ENCODE peak calls at places on chromosomes 6 and 20, in ten cellular contexts. W, B, P, L, Z, G, A, O, H and M are unnamed samples.
A peak's percentile ranks its signal among the peaks of the same experiment; 100 is the strongest.

GRCh38 chr6:121274896-121275295 is 59.4 kb downstream of the TBC1D32 start:
- DNase-seq in W (no peak), B (no peak), P (no peak), L (no peak), Z (no peak), G (no peak), A (no peak), O (no peak), H (no peak), M (no peak)

GRCh38 chr6:46279874-46280273 is 109.1 kb upstream of the ENPP5 start:
- DNase-seq in W (peak; percentile 28), B (no peak), P (no peak), L (no peak), Z (no peak), G (no peak), A (no peak), O (no peak), H (no peak), M (peak; percentile 76)

GRCh38 chr6:167553716-167554115 is 228.8 kb downstream of the TTLL2 start:
- DNase-seq in W (no peak), B (peak; percentile 62), P (no peak), L (no peak), Z (no peak), G (no peak), A (no peak), O (no peak), H (no peak), M (no peak)

GRCh38 chr6:156776470-156776840 is 723 bp upstream of the ARID1B start:
- DNase-seq in W (no peak), B (no peak), P (no peak), L (peak; percentile 40), Z (no peak), G (peak; percentile 28), A (no peak), O (no peak), H (peak; percentile 27), M (peak; percentile 71)

GRCh38 chr6:52538921-52539354 is 37.9 kb downstream of the TRAM2 start:
- DNase-seq in W (peak; percentile 51), B (no peak), P (no peak), L (no peak), Z (no peak), G (no peak), A (no peak), O (no peak), H (no peak), M (peak; percentile 86)

GRCh38 chr20:40314278-40314677 is 374.8 kb downstream of the MAFB start:
- DNase-seq in W (no peak), B (no peak), P (no peak), L (no peak), Z (no peak), G (no peak), A (no peak), O (no peak), H (no peak), M (no peak)

GRCh38 chr6:73109659-73110058 is 115.6 kb downstream of the KHDC1L start:
- DNase-seq in W (no peak), B (no peak), P (no peak), L (peak; percentile 21), Z (no peak), G (no peak), A (no peak), O (no peak), H (no peak), M (peak; percentile 7)

GRCh38 chr6:33732819-33733218 is 13.9 kb downstream of the IP6K3 start:
- DNase-seq in W (peak; percentile 30), B (no peak), P (no peak), L (no peak), Z (no peak), G (no peak), A (no peak), O (no peak), H (no peak), M (peak; percentile 65)

GRCh38 chr6:16681260-16681873 is 79.9 kb downstream of the ATXN1 start:
- DNase-seq in W (peak; percentile 79), B (no peak), P (no peak), L (no peak), Z (no peak), G (no peak), A (no peak), O (no peak), H (no peak), M (peak; percentile 96)

GRCh38 chr6:132598473-132598872 is 8.9 kb upstream of the TAAR5 start:
- DNase-seq in W (no peak), B (no peak), P (no peak), L (peak; percentile 3), Z (no peak), G (peak; percentile 13), A (peak; percentile 8), O (no peak), H (no peak), M (peak; percentile 10)

GRCh38 chr6:108676555-108676954 is 115.8 kb downstream of the FOXO3 start:
- DNase-seq in W (no peak), B (no peak), P (no peak), L (peak; percentile 69), Z (no peak), G (no peak), A (no peak), O (no peak), H (no peak), M (no peak)

GRCh38 chr6:140174509-140174908 is 800.1 kb upstream of the CITED2 start:
- DNase-seq in W (peak; percentile 81), B (no peak), P (no peak), L (no peak), Z (no peak), G (no peak), A (no peak), O (no peak), H (no peak), M (peak; percentile 99)

GRCh38 chr20:57167971-57168693 is 98.3 kb downstream of the BMP7 start:
- DNase-seq in W (no peak), B (peak; percentile 76), P (no peak), L (no peak), Z (no peak), G (no peak), A (no peak), O (no peak), H (no peak), M (peak; percentile 25)

GRCh38 chr6:21128601-21129000 is 464.9 kb upstream of the SOX4 start:
- DNase-seq in W (no peak), B (no peak), P (no peak), L (no peak), Z (no peak), G (no peak), A (no peak), O (no peak), H (no peak), M (no peak)